ENCODE peak calls at places on chromosome 16, in eight cellular contexts. F, N, O, M, H, L, D and B are unnamed samples.

GRCh38 chr16:83439412-83439811 is 368.4 kb upstream of the HSBP1 start:
- DNase-seq in F (no peak), N (no peak), O (no peak), M (no peak), H (no peak), L (no peak), D (no peak), B (no peak)

GRCh38 chr16:50509521-50510341 is 38.5 kb upstream of the NKD1 start:
- DNase-seq in F (no peak), N (peak; percentile 21), O (peak; percentile 13), M (peak; percentile 36), H (no peak), L (no peak), D (no peak), B (no peak)

GRCh38 chr16:53768167-53768566 is 64.2 kb downstream of the FTO start:
- DNase-seq in F (no peak), N (no peak), O (no peak), M (no peak), H (no peak), L (no peak), D (no peak), B (no peak)

GRCh38 chr16:30980434-30980833 is 4.6 kb upstream of the HSD3B7 start:
- DNase-seq in F (no peak), N (no peak), O (no peak), M (no peak), H (no peak), L (no peak), D (no peak), B (no peak)

GRCh38 chr16:79081292-79082066 is 519.1 kb downstream of the MAF start:
- DNase-seq in F (no peak), N (no peak), O (no peak), M (no peak), H (no peak), L (no peak), D (no peak), B (no peak)

GRCh38 chr16:82079892-82080291 is 44.8 kb downstream of the HSD17B2 start:
- DNase-seq in F (no peak), N (no peak), O (no peak), M (no peak), H (no peak), L (no peak), D (no peak), B (no peak)

GRCh38 chr16:81519298-81520150 is 74.9 kb downstream of the CMIP start:
- DNase-seq in F (no peak), N (peak; percentile 17), O (peak; percentile 19), M (no peak), H (peak; percentile 49), L (no peak), D (no peak), B (peak; percentile 27)

GRCh38 chr16:49003022-49003421 is 278.6 kb downstream of the CBLN1 start:
- DNase-seq in F (no peak), N (no peak), O (no peak), M (no peak), H (no peak), L (no peak), D (no peak), B (no peak)

GRCh38 chr16:138049-138417 is 440 bp downstream of the NPRL3 start:
- DNase-seq in F (no peak), N (no peak), O (no peak), M (no peak), H (no peak), L (peak; percentile 20), D (peak; percentile 17), B (no peak)

GRCh38 chr16:67001726-67002125 is 13.3 kb downstream of the CES4A start:
- DNase-seq in F (no peak), N (no peak), O (no peak), M (no peak), H (no peak), L (no peak), D (no peak), B (no peak)

GRCh38 chr16:89364603-89365002 is 125.8 kb downstream of the ANKRD11 start:
- DNase-seq in F (peak; percentile 65), N (no peak), O (no peak), M (no peak), H (no peak), L (no peak), D (no peak), B (no peak)

GRCh38 chr16:57757326-57757786 is 21.8 kb downstream of the KATNB1 start:
- DNase-seq in F (peak; percentile 82), N (peak; percentile 70), O (peak; percentile 52), M (peak; percentile 98), H (no peak), L (peak; percentile 88), D (peak; percentile 90), B (no peak)

GRCh38 chr16:70437017-70437581 is 1.8 kb downstream of the ST3GAL2 start:
- DNase-seq in F (no peak), N (peak; percentile 89), O (peak; percentile 80), M (no peak), H (no peak), L (peak; percentile 17), D (no peak), B (no peak)

GRCh38 chr16:67884684-67885083 is at the start of gene NRN1L:
- DNase-seq in F (peak; percentile 93), N (peak; percentile 87), O (no peak), M (no peak), H (no peak), L (no peak), D (peak; percentile 76), B (no peak)

GRCh38 chr16:30923554-30924085 is at the start of gene FBXL19:
- DNase-seq in F (no peak), N (no peak), O (no peak), M (no peak), H (no peak), L (no peak), D (no peak), B (no peak)

GRCh38 chr16:12794486-12795399 is 8.9 kb downstream of the CPPED1 start:
- DNase-seq in F (no peak), N (no peak), O (no peak), M (no peak), H (no peak), L (no peak), D (no peak), B (no peak)

GRCh38 chr16:81711609-81712329 is 67.3 kb upstream of the PLCG2 start:
- DNase-seq in F (no peak), N (peak; percentile 93), O (peak; percentile 22), M (peak; percentile 46), H (no peak), L (peak; percentile 88), D (no peak), B (no peak)

GRCh38 chr16:68478526-68479249 is 30.4 kb upstream of the SMPD3 start:
- DNase-seq in F (no peak), N (no peak), O (peak; percentile 39), M (no peak), H (no peak), L (no peak), D (no peak), B (no peak)

GRCh38 chr16:50879873-50880695 is 138.2 kb downstream of the CYLD start:
- DNase-seq in F (no peak), N (peak; percentile 19), O (no peak), M (peak; percentile 35), H (no peak), L (no peak), D (no peak), B (no peak)

GRCh38 chr16:89923640-89924297 is 627 bp downstream of the TUBB3 start:
- DNase-seq in F (no peak), N (peak; percentile 16), O (no peak), M (no peak), H (no peak), L (peak; percentile 71), D (no peak), B (no peak)